ENCODE peak calls at places on chromosome 12, in eight cellular contexts. G is sciatic nerve; O is psoas muscle; M is nephron progenitor cell; R is T-helper 2 cell; U is foreskin melanocyte; C is AG09319; E is stimulated activated CD4-positive, alpha-beta T cell treated with anti-CD3 and anti-CD28 coated beads, Interleukin-2, amount 100 ng/mL, for 48 hours. W is an unnamed sample.

GRCh38 chr12:120783197-120783596 is 57.6 kb downstream of the ACADS start:
- DNase-seq in R (peak), G (no peak), O (no peak), E (no peak), M (no peak), U (no peak), C (no peak), W (peak)

GRCh38 chr12:124509676-124510300 is 57.6 kb downstream of the NCOR2 start:
- DNase-seq in O (peak), C (no peak), E (no peak), U (no peak), R (no peak), G (no peak), M (peak), W (peak)

GRCh38 chr12:106131671-106132070 is 7.1 kb downstream of the NUAK1 start:
- DNase-seq in C (no peak), U (no peak), R (no peak), E (no peak), O (no peak), G (no peak), M (no peak), W (no peak)

GRCh38 chr12:14961466-14962155 is at the start of gene ARHGDIB:
- DNase-seq in U (no peak), E (no peak), R (peak), C (no peak), G (no peak), O (no peak), M (no peak), W (peak)

GRCh38 chr12:92437452-92437851 is 265.3 kb upstream of the PLEKHG7 start:
- DNase-seq in C (no peak), G (no peak), E (no peak), M (no peak), R (no peak), O (no peak), U (no peak), W (no peak)

GRCh38 chr12:47812797-47813490 is 6.8 kb downstream of the HDAC7 start:
- DNase-seq in G (peak), U (no peak), C (peak), O (peak), R (peak), E (peak), M (peak), W (no peak)

GRCh38 chr12:127579446-127579845 is 687.5 kb upstream of the TMEM132C start:
- DNase-seq in G (no peak), C (no peak), O (no peak), E (no peak), M (no peak), U (no peak), R (no peak), W (no peak)

GRCh38 chr12:10563966-10564365 is 49.4 kb downstream of the MAGOHB start:
- DNase-seq in O (no peak), M (no peak), C (no peak), U (no peak), G (no peak), E (no peak), R (no peak), W (no peak)

GRCh38 chr12:101781834-101782543 is 42.7 kb upstream of the SYCP3 start:
- DNase-seq in O (no peak), R (peak), C (no peak), M (no peak), E (no peak), U (no peak), G (no peak), W (no peak)

GRCh38 chr12:6607751-6608591 is 792 bp upstream of the CHD4 start:
- DNase-seq in U (no peak), M (peak), E (peak), C (no peak), G (no peak), O (no peak), R (peak), W (peak)

GRCh38 chr12:125461831-125462230 is 396.6 kb downstream of the AACS start:
- DNase-seq in O (no peak), C (no peak), M (no peak), E (no peak), U (no peak), R (no peak), G (no peak), W (no peak)

GRCh38 chr12:41466762-41467270 is 278.7 kb downstream of the PDZRN4 start:
- DNase-seq in M (peak), O (no peak), C (no peak), E (no peak), G (no peak), U (no peak), R (no peak), W (no peak)

GRCh38 chr12:109598428-109598854 is 24.8 kb downstream of the MVK start:
- DNase-seq in E (no peak), R (no peak), G (no peak), O (no peak), M (no peak), C (no peak), U (no peak), W (no peak)

GRCh38 chr12:117092886-117093285 is 6.3 kb downstream of the TESC start:
- DNase-seq in E (no peak), C (no peak), M (no peak), U (no peak), R (no peak), G (no peak), O (no peak), W (no peak)

GRCh38 chr12:108731105-108731865 is at the start of gene CORO1C:
- DNase-seq in C (peak), U (peak), R (peak), O (peak), E (peak), G (peak), M (peak), W (peak)

GRCh38 chr12:23099104-23099503 is 474.1 kb downstream of the ETNK1 start:
- DNase-seq in E (no peak), C (no peak), G (no peak), U (no peak), O (no peak), R (no peak), M (no peak), W (no peak)

GRCh38 chr12:124665516-124665915 is 98.1 kb upstream of the NCOR2 start:
- DNase-seq in R (no peak), M (no peak), G (no peak), C (no peak), U (no peak), E (no peak), O (no peak), W (no peak)

GRCh38 chr12:124805876-124806668 is 57.6 kb downstream of the SCARB1 start:
- DNase-seq in E (no peak), G (no peak), U (no peak), O (no peak), M (no peak), C (no peak), R (no peak), W (no peak)

GRCh38 chr12:118397693-118398440 is 21.5 kb downstream of the SUDS3 start:
- DNase-seq in O (no peak), M (no peak), U (no peak), C (no peak), R (no peak), G (no peak), E (no peak), W (no peak)

GRCh38 chr12:14258468-14258947 is 107.0 kb upstream of the ATF7IP start:
- DNase-seq in G (no peak), E (no peak), U (no peak), C (no peak), O (peak), M (peak), R (no peak), W (no peak)

GRCh38 chr12:50394469-50395029 is 1.9 kb downstream of the FAM186A start:
- DNase-seq in O (no peak), C (no peak), E (no peak), R (no peak), U (no peak), G (no peak), M (no peak), W (no peak)

GRCh38 chr12:63098851-63099250 is 52.1 kb downstream of the AVPR1A start:
- DNase-seq in E (no peak), M (no peak), R (no peak), C (no peak), O (no peak), G (no peak), U (no peak), W (no peak)

GRCh38 chr12:15688202-15688736 is 100.9 kb downstream of the EPS8 start:
- DNase-seq in R (no peak), O (peak), G (peak), M (peak), U (peak), E (no peak), C (no peak), W (peak)

GRCh38 chr12:132413931-132414588 is 75.9 kb upstream of the FBRSL1 start:
- DNase-seq in M (peak), U (no peak), G (no peak), O (no peak), R (no peak), E (no peak), C (no peak), W (no peak)

GRCh38 chr12:56230449-56231183 is 765 bp downstream of the SLC39A5 start:
- DNase-seq in O (no peak), M (no peak), E (no peak), G (no peak), R (no peak), U (no peak), C (no peak), W (no peak)

GRCh38 chr12:3294481-3294911 is 196.5 kb upstream of the PRMT8 start:
- DNase-seq in R (no peak), G (no peak), M (no peak), O (no peak), C (no peak), U (no peak), E (no peak), W (no peak)

GRCh38 chr12:64826234-64826633 is 1.8 kb downstream of the TBC1D30 start:
- DNase-seq in G (peak), E (peak), C (no peak), U (peak), R (peak), O (peak), M (peak), W (no peak)

GRCh38 chr12:61848893-61849292 is 411.3 kb upstream of the USP15 start:
- DNase-seq in O (no peak), C (no peak), G (no peak), E (no peak), R (no peak), U (no peak), M (no peak), W (no peak)